ENCODE peak calls at places on chromosome 5, in six cellular contexts. One of them, this sample, is unnamed.

GRCh38 chr5:169223595-169223953 is 77.4 kb downstream of the SLIT3 start:
- DNase-seq in K562: no peak
- DNase-seq in GM12878: no peak
- DNase-seq in HepG2: no peak
- DNase-seq in SK-N-SH: no peak
- DNase-seq in H1: no peak
- DNase-seq in this sample: no peak

GRCh38 chr5:157670662-157671591 is at the start of gene C5orf52:
- DNase-seq in GM12878: peak; percentile 23
- DNase-seq in HepG2: peak; percentile 47
- DNase-seq in SK-N-SH: peak; percentile 78
- DNase-seq in K562: no peak
- DNase-seq in H1: no peak
- DNase-seq in this sample: no peak

GRCh38 chr5:65987982-65988381 is 61.6 kb downstream of the ERBIN start:
- DNase-seq in HepG2: no peak
- DNase-seq in K562: no peak
- DNase-seq in GM12878: no peak
- DNase-seq in H1: no peak
- DNase-seq in SK-N-SH: no peak
- DNase-seq in this sample: no peak

GRCh38 chr5:123813937-123814624 is 302.1 kb downstream of the CSNK1G3 start:
- DNase-seq in H1: no peak
- DNase-seq in HepG2: no peak
- DNase-seq in GM12878: peak; percentile 43
- DNase-seq in K562: no peak
- DNase-seq in SK-N-SH: peak; percentile 19
- DNase-seq in this sample: no peak

GRCh38 chr5:324736-325612 is 3.5 kb downstream of the AHRR start:
- DNase-seq in K562: no peak
- DNase-seq in HepG2: no peak
- DNase-seq in SK-N-SH: no peak
- DNase-seq in H1: peak; percentile 42
- DNase-seq in GM12878: no peak
- DNase-seq in this sample: no peak

GRCh38 chr5:59079622-59080620 is 497.0 kb downstream of the RAB3C start:
- DNase-seq in GM12878: no peak
- DNase-seq in HepG2: peak; percentile 34
- DNase-seq in K562: no peak
- DNase-seq in H1: no peak
- DNase-seq in SK-N-SH: no peak
- DNase-seq in this sample: no peak

GRCh38 chr5:154630410-154630809 is 124.8 kb upstream of the LARP1 start:
- DNase-seq in GM12878: no peak
- DNase-seq in SK-N-SH: no peak
- DNase-seq in H1: no peak
- DNase-seq in HepG2: no peak
- DNase-seq in K562: no peak
- DNase-seq in this sample: no peak

GRCh38 chr5:7503564-7503963 is 107.6 kb downstream of the ADCY2 start:
- DNase-seq in SK-N-SH: no peak
- DNase-seq in HepG2: no peak
- DNase-seq in H1: no peak
- DNase-seq in K562: no peak
- DNase-seq in GM12878: no peak
- DNase-seq in this sample: no peak

GRCh38 chr5:98568336-98568735 is 205.1 kb upstream of the RGMB start:
- DNase-seq in SK-N-SH: no peak
- DNase-seq in H1: no peak
- DNase-seq in K562: no peak
- DNase-seq in GM12878: no peak
- DNase-seq in HepG2: no peak
- DNase-seq in this sample: no peak

GRCh38 chr5:139638090-139638735 is 9.9 kb upstream of the CXXC5 start:
- DNase-seq in HepG2: no peak
- DNase-seq in H1: peak; percentile 69
- DNase-seq in SK-N-SH: peak; percentile 89
- DNase-seq in K562: peak; percentile 67
- DNase-seq in GM12878: no peak
- DNase-seq in this sample: peak; percentile 39

GRCh38 chr5:3202570-3202969 is 393.1 kb upstream of the IRX1 start:
- DNase-seq in H1: no peak
- DNase-seq in K562: no peak
- DNase-seq in SK-N-SH: no peak
- DNase-seq in HepG2: no peak
- DNase-seq in GM12878: no peak
- DNase-seq in this sample: no peak

GRCh38 chr5:147344861-147345260 is 110.0 kb downstream of the STK32A start:
- DNase-seq in HepG2: no peak
- DNase-seq in K562: no peak
- DNase-seq in SK-N-SH: no peak
- DNase-seq in H1: no peak
- DNase-seq in GM12878: no peak
- DNase-seq in this sample: no peak

GRCh38 chr5:136174021-136174659 is 18.8 kb downstream of the SMIM32 start:
- DNase-seq in GM12878: peak; percentile 12
- DNase-seq in SK-N-SH: peak; percentile 48
- DNase-seq in HepG2: peak; percentile 67
- DNase-seq in K562: peak; percentile 64
- DNase-seq in H1: no peak
- DNase-seq in this sample: no peak

GRCh38 chr5:179783128-179783527 is 10.7 kb upstream of the LTC4S start:
- DNase-seq in H1: no peak
- DNase-seq in GM12878: no peak
- DNase-seq in K562: no peak
- DNase-seq in SK-N-SH: no peak
- DNase-seq in HepG2: no peak
- DNase-seq in this sample: no peak

GRCh38 chr5:106423109-106423897 is 1247.4 kb downstream of the EFNA5 start:
- DNase-seq in SK-N-SH: no peak
- DNase-seq in GM12878: no peak
- DNase-seq in HepG2: no peak
- DNase-seq in H1: no peak
- DNase-seq in K562: no peak
- DNase-seq in this sample: no peak

DNA sequence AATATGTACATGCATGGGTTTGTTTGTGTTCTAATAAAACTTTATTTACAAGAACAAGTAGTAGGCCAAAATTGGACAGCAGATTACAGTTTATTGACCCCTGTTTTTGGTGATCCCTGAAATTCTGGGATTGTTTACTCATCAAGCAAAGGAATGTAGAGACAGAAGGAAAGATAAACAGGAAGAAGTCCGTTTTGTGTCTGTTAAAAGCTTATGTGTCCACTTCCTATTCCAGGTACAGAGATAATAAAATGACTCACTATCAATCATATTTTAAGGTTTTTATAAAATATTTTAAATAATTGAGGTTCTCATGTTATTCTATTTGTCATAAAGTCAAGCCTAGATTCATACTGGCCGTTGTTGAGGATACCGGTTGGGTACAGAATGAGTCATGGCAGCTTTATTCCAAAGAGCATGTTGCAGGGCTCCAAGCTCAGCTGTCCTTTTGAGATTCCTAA is 214.9 kb upstream of the DAB2 start:
- DNase-seq in SK-N-SH: no peak
- DNase-seq in K562: no peak
- DNase-seq in GM12878: no peak
- DNase-seq in H1: no peak
- DNase-seq in HepG2: no peak
- DNase-seq in this sample: no peak
- H3K27ac ChIP-seq in SK-N-SH: no peak overlapping the region
- H3K27ac ChIP-seq in K562: no peak overlapping the region
- H3K27ac ChIP-seq in GM12878: no peak overlapping the region
- H3K27ac ChIP-seq in H1: no peak overlapping the region
- H3K27ac ChIP-seq in HepG2: no peak overlapping the region
- H3K27ac ChIP-seq in this sample: no peak overlapping the region

GRCh38 chr5:81140942-81141341 is 92.2 kb upstream of the CKMT2 start:
- DNase-seq in H1: no peak
- DNase-seq in HepG2: no peak
- DNase-seq in K562: no peak
- DNase-seq in GM12878: no peak
- DNase-seq in SK-N-SH: peak; percentile 48
- DNase-seq in this sample: no peak
- TF ChIP-seq GABPA in H1: no peak
- TF ChIP-seq GABPA in HepG2: no peak
- TF ChIP-seq GABPA in K562: no peak
- TF ChIP-seq GABPA in GM12878: no peak
- TF ChIP-seq GABPA in SK-N-SH: no peak
- TF ChIP-seq GABPA in this sample: no peak

GRCh38 chr5:91264311-91265051 is 118.6 kb downstream of the ARRDC3 start:
- DNase-seq in HepG2: no peak
- DNase-seq in SK-N-SH: peak; percentile 11
- DNase-seq in K562: no peak
- DNase-seq in H1: no peak
- DNase-seq in GM12878: no peak
- DNase-seq in this sample: no peak
- H3K4me3 ChIP-seq in HepG2: no peak overlapping the region
- H3K4me3 ChIP-seq in SK-N-SH: no peak overlapping the region
- H3K4me3 ChIP-seq in K562: no peak overlapping the region
- H3K4me3 ChIP-seq in H1: no peak overlapping the region
- H3K4me3 ChIP-seq in GM12878: no peak overlapping the region
- H3K4me3 ChIP-seq in this sample: no peak overlapping the region

GRCh38 chr5:41201082-41201772 is 12.1 kb downstream of the C6 start:
- DNase-seq in GM12878: no peak
- DNase-seq in H1: no peak
- DNase-seq in K562: no peak
- DNase-seq in SK-N-SH: no peak
- DNase-seq in HepG2: no peak
- DNase-seq in this sample: no peak
- H3K27ac ChIP-seq in GM12878: no peak overlapping the region
- H3K27ac ChIP-seq in H1: no peak overlapping the region
- H3K27ac ChIP-seq in K562: no peak overlapping the region
- H3K27ac ChIP-seq in SK-N-SH: no peak overlapping the region
- H3K27ac ChIP-seq in HepG2: no peak overlapping the region
- H3K27ac ChIP-seq in this sample: no peak overlapping the region